ENCODE peak calls at places on chromosomes 2 and 18, in five cellular contexts. P, C, D, K and H are unnamed samples.

GRCh38 chr2:174325932-174326879 is 8.5 kb upstream of the SP9 start:
- DNase-seq in P (peak; percentile 41), C (peak; percentile 54), K (no peak), D (peak; percentile 43), H (peak; percentile 47)

GRCh38 chr2:17793803-17794349 is 22.4 kb upstream of the MSGN1 start:
- DNase-seq in P (no peak), K (no peak), C (no peak), D (no peak), H (no peak)

GRCh38 chr2:196977491-196977890 is 51.0 kb upstream of the PGAP1 start:
- DNase-seq in D (no peak), P (no peak), K (no peak), C (no peak), H (no peak)

GRCh38 chr2:39146022-39146421 is 25.2 kb upstream of the SOS1 start:
- DNase-seq in P (no peak), D (no peak), K (no peak), C (no peak), H (no peak)

GRCh38 chr2:22355816-22356433 is 1029.1 kb upstream of the KLHL29 start:
- DNase-seq in K (no peak), D (peak; percentile 42), C (peak; percentile 86), P (peak; percentile 74), H (peak; percentile 43)

GRCh38 chr2:112032615-112033457 is 22.2 kb upstream of the TMEM87B start:
- DNase-seq in K (peak; percentile 91), C (no peak), D (peak; percentile 73), P (no peak), H (no peak)

GRCh38 chr18:24497052-24497754 is 36.8 kb downstream of the HRH4 start:
- DNase-seq in P (no peak), K (peak; percentile 12), D (no peak), C (no peak), H (no peak)

GRCh38 chr2:152743004-152743403 is 24.6 kb downstream of the ARL6IP6 start:
- DNase-seq in K (peak; percentile 21), D (peak; percentile 32), C (no peak), P (no peak), H (peak; percentile 10)

GRCh38 chr2:223503746-223504145 is 98.4 kb downstream of the SCG2 start:
- DNase-seq in C (no peak), P (no peak), K (peak; percentile 39), D (no peak), H (no peak)

GRCh38 chr18:34942276-34942675 is 98.9 kb upstream of the MAPRE2 start:
- DNase-seq in K (no peak), D (no peak), C (no peak), P (no peak), H (no peak)

GRCh38 chr2:15142069-15142689 is 419.0 kb downstream of the NBAS start:
- DNase-seq in D (peak; percentile 96), P (peak; percentile 23), K (peak; percentile 64), C (no peak), H (peak; percentile 88)

GRCh38 chr2:23322813-23323212 is 62.2 kb upstream of the KLHL29 start:
- DNase-seq in C (no peak), K (no peak), D (no peak), P (no peak), H (no peak)

GRCh38 chr2:236889081-236889780 is 196.5 kb upstream of the COPS8 start:
- DNase-seq in C (no peak), K (no peak), D (no peak), P (no peak), H (no peak)

GRCh38 chr2:136281281-136282117 is 163.6 kb upstream of the CXCR4 start:
- DNase-seq in K (no peak), C (no peak), P (no peak), D (no peak), H (peak; percentile 23)

GRCh38 chr2:15714609-15715008 is 122.9 kb downstream of the DDX1 start:
- DNase-seq in D (no peak), P (no peak), K (peak; percentile 61), C (no peak), H (no peak)

GRCh38 chr2:73981081-73981968 is 3.4 kb upstream of the TET3 start:
- DNase-seq in D (no peak), C (peak; percentile 62), K (peak; percentile 41), P (peak; percentile 46), H (peak; percentile 74)

GRCh38 chr2:223247136-223247535 is 195.1 kb downstream of the KCNE4 start:
- DNase-seq in C (no peak), D (no peak), K (peak; percentile 24), P (peak; percentile 8), H (no peak)

GRCh38 chr2:155404433-155405002 is 706.0 kb downstream of the KCNJ3 start:
- DNase-seq in C (no peak), K (no peak), P (no peak), D (no peak), H (no peak)

GRCh38 chr18:27605107-27605834 is 420.2 kb upstream of the CHST9 start:
- DNase-seq in C (peak; percentile 65), P (peak; percentile 68), K (peak; percentile 54), D (peak; percentile 45), H (peak; percentile 38)

GRCh38 chr2:176104338-176105077 is 2.6 kb upstream of the HOXD11 start:
- DNase-seq in D (no peak), C (no peak), P (no peak), K (no peak), H (no peak)

GRCh38 chr2:223043164-223043941 is 8.6 kb upstream of the KCNE4 start:
- DNase-seq in D (no peak), K (no peak), C (no peak), P (no peak), H (no peak)

GRCh38 chr2:190626656-190627055 is 22.2 kb upstream of the NAB1 start:
- DNase-seq in D (no peak), C (no peak), P (no peak), K (no peak), H (no peak)

GRCh38 chr2:195404650-195405049 is 252.4 kb upstream of the SLC39A10 start:
- DNase-seq in D (no peak), K (no peak), C (no peak), P (no peak), H (no peak)
- TF ChIP-seq CTCF in D (no peak), K (no peak), C (no peak), P (no peak), H (no peak)

DNA sequence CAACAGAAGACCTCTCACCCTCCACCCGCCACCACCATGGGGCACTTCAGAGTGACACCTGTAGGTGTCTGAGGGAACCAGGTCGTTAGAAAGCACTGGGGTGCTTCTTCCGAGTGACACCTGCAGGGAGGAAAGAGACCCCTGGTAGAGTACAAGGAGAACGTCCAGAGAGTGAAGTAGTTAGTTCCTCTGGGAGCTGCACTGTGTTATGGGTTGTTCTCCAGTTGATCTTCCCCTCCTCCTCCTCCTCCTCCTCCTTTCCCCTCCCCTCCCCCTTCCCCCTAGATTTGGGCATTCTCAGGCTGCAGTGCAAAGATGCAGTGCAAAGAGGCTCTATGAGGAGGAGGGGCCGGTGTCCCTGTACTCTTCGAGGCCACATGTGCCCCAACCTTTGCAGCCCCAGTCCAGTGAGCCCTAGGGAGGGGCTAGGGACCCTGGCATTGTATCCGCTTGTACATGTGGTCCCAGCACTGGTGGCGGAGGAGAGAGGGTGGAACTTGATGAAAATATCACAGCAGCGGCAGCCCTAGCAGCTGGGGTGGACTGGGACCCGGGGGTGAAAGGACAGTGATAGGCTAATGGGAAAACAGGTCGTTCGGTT is 850 bp downstream of the DNAJB2 start:
- DNase-seq in P (no peak), D (no peak), K (no peak), C (no peak), H (no peak)
- TF ChIP-seq CTCF in P (no peak), D (peak; percentile 42), K (no peak), C (no peak), H (peak; percentile 8)

GRCh38 chr2:99066075-99066557 is 75.4 kb upstream of the C2orf15 start:
- DNase-seq in P (peak; percentile 13), D (peak; percentile 81), C (no peak), K (peak; percentile 49), H (peak; percentile 47)
- TF ChIP-seq CTCF in P (peak; percentile 46), D (peak; percentile 68), C (peak; percentile 51), K (peak; percentile 65), H (peak; percentile 20)

DNA sequence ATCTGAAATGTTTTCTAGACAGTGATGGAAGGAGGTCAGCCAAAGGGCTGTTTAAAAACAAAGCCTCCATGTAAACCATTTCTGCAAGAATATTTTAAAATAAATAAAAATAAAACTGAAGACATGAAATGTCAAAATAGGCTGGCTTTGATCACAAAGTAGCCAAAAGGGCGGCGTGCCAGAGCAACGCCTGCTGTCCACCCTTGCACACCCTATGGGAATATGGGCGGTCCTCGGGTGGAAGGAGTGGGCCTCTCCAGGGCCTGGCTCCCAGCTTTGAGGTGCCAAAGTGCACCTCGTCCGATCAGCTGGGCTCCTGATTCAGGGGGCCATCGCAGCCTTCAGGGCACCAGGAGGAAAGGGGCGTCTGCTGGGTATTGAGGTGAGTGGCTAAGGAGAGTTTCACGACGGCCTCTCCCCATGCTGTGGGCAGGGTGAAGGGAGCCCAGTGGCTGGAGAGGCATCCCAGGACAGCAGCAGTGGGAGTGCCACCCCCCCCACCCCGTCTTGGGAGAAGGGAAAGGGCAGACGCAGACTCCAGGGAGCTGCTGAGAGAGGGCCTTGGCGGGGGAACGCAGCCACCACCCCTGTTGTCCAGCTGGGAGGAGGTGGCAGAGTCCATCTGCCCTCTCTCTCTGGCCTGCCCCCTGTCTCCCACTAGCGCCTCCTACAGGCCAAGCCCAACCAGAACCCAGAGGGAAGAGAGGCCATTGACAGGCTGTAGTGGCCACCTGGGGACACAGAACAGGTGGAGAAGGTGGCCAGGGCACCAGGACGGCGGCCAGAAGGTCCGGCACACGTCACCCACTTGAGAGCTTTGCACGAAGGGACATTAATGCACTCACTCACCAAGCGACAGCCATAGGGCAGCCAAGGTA is 5.7 kb upstream of the ERFE start:
- DNase-seq in P (no peak), C (no peak), K (no peak), D (no peak), H (no peak)
- TF ChIP-seq CTCF in P (peak; percentile 24), C (no peak), K (peak; percentile 17), D (peak; percentile 24), H (no peak)

DNA sequence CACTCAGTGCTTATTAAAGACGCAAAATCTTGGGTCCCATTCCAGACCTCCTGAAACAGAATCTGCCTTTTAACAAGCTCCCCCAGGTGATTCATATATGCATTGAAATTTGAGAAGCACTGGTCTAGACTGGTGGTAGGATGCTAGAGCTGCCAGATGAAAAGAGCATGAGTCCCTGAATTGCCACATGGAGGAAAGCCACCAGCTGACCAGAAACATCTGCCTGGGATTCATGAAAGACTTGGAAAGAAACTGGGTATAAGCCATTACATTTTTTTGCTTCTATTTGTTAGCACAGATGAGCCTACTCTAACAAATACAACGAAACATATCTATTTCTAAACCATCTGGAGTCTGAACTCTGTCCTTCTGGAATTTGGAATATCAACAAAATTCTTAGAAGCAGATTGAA is 228.9 kb downstream of the RBM43 start:
- DNase-seq in C (no peak), K (peak; percentile 51), P (no peak), D (no peak), H (no peak)
- TF ChIP-seq CTCF in C (no peak), K (no peak), P (no peak), D (no peak), H (no peak)

GRCh38 chr2:47632754-47633153 is 150.2 kb upstream of the MSH6 start:
- DNase-seq in P (no peak), C (no peak), K (no peak), D (no peak), H (no peak)
- TF ChIP-seq CTCF in P (no peak), C (no peak), K (no peak), D (no peak), H (no peak)